ENCODE peak calls at places on chromosomes 5 and 9, in six cellular contexts. F is breast epithelium, V is lower lobe of right lung, Y is left ventricle myocardium inferior, X is PC-9, M is gastrocnemius medialis. G is an unnamed sample.

GRCh38 chr5:30765227-30765626 is 428.3 kb upstream of the CDH6 start:
- DNase-seq in F (no peak), Y (no peak), X (no peak), M (no peak), V (no peak), G (no peak)

GRCh38 chr5:61082516-61083280 is 79.6 kb downstream of the SMIM15 start:
- DNase-seq in M (no peak), X (no peak), V (no peak), F (no peak), Y (no peak), G (no peak)

GRCh38 chr9:87799503-87799902 is 73.6 kb downstream of the CTSL start:
- DNase-seq in M (no peak), F (no peak), V (no peak), Y (no peak), X (peak), G (no peak)

GRCh38 chr5:164614707-164615106 is 1109.3 kb downstream of the MAT2B start:
- DNase-seq in X (no peak), Y (no peak), M (no peak), F (no peak), V (no peak), G (no peak)

GRCh38 chr9:118473527-118473926 is 769.3 kb downstream of the TLR4 start:
- DNase-seq in X (no peak), V (no peak), F (no peak), Y (no peak), M (no peak), G (no peak)

GRCh38 chr9:14321517-14322125 is 7.7 kb upstream of the NFIB start:
- DNase-seq in Y (no peak), V (no peak), X (no peak), F (no peak), M (no peak), G (no peak)

GRCh38 chr9:126809068-126809467 is 4.2 kb downstream of the ZBTB43 start:
- DNase-seq in V (no peak), M (peak), F (no peak), Y (no peak), X (peak), G (no peak)

GRCh38 chr5:174571662-174572397 is 152.6 kb upstream of the MSX2 start:
- DNase-seq in F (peak), Y (peak), M (peak), X (peak), V (no peak), G (peak)

GRCh38 chr9:91178281-91179236 is 183.2 kb downstream of the AUH start:
- DNase-seq in M (no peak), F (no peak), Y (no peak), V (no peak), X (no peak), G (no peak)

GRCh38 chr5:54610197-54610898 is 92.8 kb downstream of the SNX18 start:
- DNase-seq in F (no peak), V (no peak), Y (no peak), M (no peak), X (no peak), G (no peak)

GRCh38 chr5:143247134-143247815 is 156.2 kb downstream of the NR3C1 start:
- DNase-seq in X (peak), F (no peak), Y (no peak), V (no peak), M (no peak), G (no peak)

GRCh38 chr5:178432421-178433272 is 157.5 kb downstream of the COL23A1 start:
- DNase-seq in X (no peak), M (no peak), F (no peak), Y (no peak), V (no peak), G (no peak)

GRCh38 chr9:114034663-114035062 is 43.4 kb downstream of the AMBP start:
- DNase-seq in F (peak), M (no peak), Y (no peak), X (no peak), V (no peak), G (no peak)

GRCh38 chr9:92954078-92954861 is 6.9 kb downstream of the FGD3 start:
- DNase-seq in V (no peak), Y (peak), M (no peak), F (peak), X (peak), G (no peak)

GRCh38 chr5:17216176-17216973 is 1.1 kb upstream of the BASP1 start:
- DNase-seq in X (peak), M (no peak), V (peak), Y (peak), F (peak), G (peak)

GRCh38 chr5:159864885-159865622 is 51.2 kb upstream of the ADRA1B start:
- DNase-seq in V (no peak), X (no peak), M (no peak), F (no peak), Y (no peak), G (no peak)

GRCh38 chr5:54959673-54960418 is 25.5 kb downstream of the ESM1 start:
- DNase-seq in V (no peak), M (no peak), X (no peak), F (no peak), Y (no peak), G (no peak)

GRCh38 chr5:31343946-31344345 is 150.5 kb downstream of the CDH6 start:
- DNase-seq in V (no peak), M (no peak), X (no peak), Y (no peak), F (no peak), G (no peak)

GRCh38 chr9:77981907-77982306 is 49.7 kb downstream of the GNAQ start:
- DNase-seq in F (no peak), Y (no peak), M (no peak), X (no peak), V (no peak), G (no peak)

GRCh38 chr5:16568875-16569580 is 47.8 kb downstream of the RETREG1 start:
- DNase-seq in X (no peak), M (no peak), F (peak), Y (no peak), V (no peak), G (peak)

GRCh38 chr9:132054024-132054423 is 25.6 kb downstream of the MED27 start:
- DNase-seq in V (no peak), M (no peak), F (no peak), Y (no peak), X (no peak), G (no peak)

GRCh38 chr9:119968837-119969707 is 599.8 kb upstream of the BRINP1 start:
- DNase-seq in M (peak), Y (peak), F (peak), V (peak), X (no peak), G (peak)

GRCh38 chr9:120841930-120842684 is 615 bp downstream of the PSMD5 start:
- DNase-seq in M (no peak), Y (no peak), F (no peak), X (no peak), V (no peak), G (no peak)

GRCh38 chr9:99189186-99189585 is 32.6 kb downstream of the ALG2 start:
- DNase-seq in Y (no peak), M (no peak), F (no peak), X (no peak), V (no peak), G (no peak)

GRCh38 chr9:99184427-99185327 is 37.1 kb downstream of the ALG2 start:
- DNase-seq in M (peak), V (peak), F (peak), Y (peak), X (peak), G (no peak)

GRCh38 chr9:99185904-99186303 is 35.8 kb downstream of the ALG2 start:
- DNase-seq in F (no peak), V (no peak), M (no peak), X (no peak), Y (no peak), G (no peak)

GRCh38 chr9:99185328-99185632 is 36.5 kb downstream of the ALG2 start:
- DNase-seq in V (no peak), F (no peak), Y (no peak), X (no peak), M (no peak), G (no peak)

GRCh38 chr9:99187311-99187710 is 34.4 kb downstream of the ALG2 start:
- DNase-seq in X (no peak), M (no peak), Y (no peak), F (no peak), V (no peak), G (no peak)
- H3K4me3 ChIP-seq in X (no peak), M (no peak), Y (no peak), F (no peak), V (no peak), G (no peak)

GRCh38 chr9:134456740-134457315 is 130.6 kb downstream of the RXRA start:
- DNase-seq in X (no peak), V (no peak), M (no peak), Y (no peak), F (no peak), G (no peak)

GRCh38 chr9:134459164-134459563 is 132.9 kb downstream of the RXRA start:
- DNase-seq in V (peak), F (no peak), Y (no peak), X (no peak), M (no peak), G (no peak)

GRCh38 chr9:134459573-134459972 is 133.3 kb downstream of the RXRA start:
- DNase-seq in Y (no peak), X (no peak), F (no peak), M (no peak), V (no peak), G (no peak)

GRCh38 chr9:134457321-134457923 is 131.2 kb downstream of the RXRA start:
- DNase-seq in V (no peak), Y (no peak), M (no peak), X (no peak), F (no peak), G (no peak)

DNA sequence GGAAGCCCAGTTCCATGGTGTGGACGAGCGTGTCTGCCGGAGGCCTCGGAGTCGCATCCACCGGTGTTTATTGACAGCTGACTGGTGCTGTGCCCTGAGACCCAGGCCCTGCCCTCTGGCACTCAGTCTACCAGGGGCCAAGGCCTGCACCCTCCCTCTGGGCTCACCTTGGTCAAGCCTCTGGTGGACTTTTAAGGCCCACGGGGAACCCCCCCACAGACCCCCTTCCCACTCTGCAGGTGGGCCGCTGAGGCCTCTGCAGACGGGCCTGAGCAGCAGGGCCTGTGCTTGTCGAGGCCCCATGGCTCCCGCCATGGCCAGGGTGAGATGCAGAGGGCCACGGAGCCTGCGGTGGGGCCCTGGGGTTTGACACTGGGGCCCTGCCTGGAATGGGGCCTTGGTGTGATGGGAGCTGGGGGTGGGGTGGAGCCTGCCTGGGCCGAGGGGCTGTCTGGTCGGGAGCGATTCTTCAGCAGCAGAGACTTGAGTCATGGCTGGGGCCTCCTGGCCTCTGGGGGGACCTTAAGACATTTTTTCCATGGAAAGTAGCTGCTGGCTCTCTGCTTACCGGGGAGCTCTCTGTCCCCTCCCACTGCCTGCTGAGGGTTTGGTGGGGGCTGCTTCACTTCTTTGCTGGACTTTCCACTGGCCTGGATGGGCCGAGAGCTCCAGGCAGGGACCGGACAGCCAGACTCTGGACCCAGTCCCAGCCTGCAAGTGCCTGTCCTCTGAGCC is 132.0 kb downstream of the RXRA start:
- DNase-seq in X (no peak), F (no peak), M (no peak), Y (no peak), V (no peak), G (no peak)
- H3K27ac ChIP-seq in X (no peak), F (no peak), M (no peak), Y (peak), V (peak), G (no peak)

GRCh38 chr5:114363837-114364236 is 2.0 kb downstream of the KCNN2 start:
- DNase-seq in V (no peak), X (no peak), Y (no peak), M (no peak), F (no peak), G (no peak)
- H3K4me3 ChIP-seq in V (peak), X (no peak), Y (peak), M (peak), F (peak), G (no peak)

GRCh38 chr5:146588331-146588730 is 72.3 kb upstream of the GPR151 start:
- DNase-seq in M (no peak), V (no peak), F (no peak), Y (no peak), X (no peak), G (no peak)
- H3K27ac ChIP-seq in M (no peak), V (no peak), F (no peak), Y (no peak), X (no peak), G (no peak)

DNA sequence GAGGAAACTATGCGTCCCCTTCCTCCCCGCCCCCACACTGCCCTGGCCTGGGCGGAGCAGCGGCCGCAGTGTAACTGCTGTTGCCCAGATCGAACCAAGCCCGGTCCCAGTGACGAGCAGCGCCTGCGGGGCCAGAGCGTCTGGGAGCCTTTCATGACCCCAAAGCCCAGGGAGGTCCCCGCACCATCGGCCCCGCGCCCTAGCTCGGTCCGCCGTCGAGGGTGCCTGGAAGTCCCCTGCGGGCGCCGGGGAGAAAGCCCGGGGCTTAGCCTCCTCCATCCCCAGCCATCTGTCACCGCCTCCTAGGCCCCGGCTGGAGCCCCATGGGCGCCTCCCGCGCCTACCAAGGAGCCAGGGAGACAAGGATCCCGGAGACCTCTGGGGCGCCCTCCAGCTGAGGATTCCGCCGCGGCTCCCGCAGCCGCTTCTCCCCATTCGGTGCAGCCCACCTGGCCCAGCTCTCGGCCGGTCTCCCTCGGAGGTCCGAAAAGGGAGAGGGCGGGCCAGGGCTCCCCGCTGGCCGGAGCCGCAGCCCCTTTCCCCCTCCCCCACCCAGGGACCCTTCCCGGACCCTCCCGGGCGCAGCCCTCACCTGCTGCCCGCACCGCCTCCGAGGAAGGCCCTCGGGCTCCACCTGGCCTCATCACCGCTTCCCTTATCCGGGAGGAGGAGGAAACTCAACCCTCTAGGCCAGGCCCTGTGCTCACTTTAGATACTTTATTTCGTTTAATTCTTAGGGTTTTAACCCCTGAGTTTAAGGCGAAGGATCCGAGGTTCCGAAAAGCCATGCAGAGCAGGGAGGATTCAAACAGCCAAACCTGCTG is 45.6 kb downstream of the APTX start:
- DNase-seq in M (no peak), X (no peak), Y (no peak), V (no peak), F (no peak), G (no peak)
- H3K4me3 ChIP-seq in M (no peak), X (no peak), Y (peak), V (peak), F (peak), G (no peak)

GRCh38 chr5:112735702-112736101 is 2.0 kb upstream of the APC start:
- DNase-seq in M (no peak), Y (no peak), X (peak), V (no peak), F (no peak), G (no peak)

GRCh38 chr5:112734597-112734996 is 3.1 kb upstream of the APC start:
- DNase-seq in V (no peak), Y (no peak), F (no peak), M (no peak), X (no peak), G (no peak)

GRCh38 chr5:112738180-112738560 is 485 bp downstream of the APC start:
- DNase-seq in X (no peak), Y (no peak), F (no peak), V (no peak), M (no peak), G (no peak)

GRCh38 chr5:112737088-112737471 is 605 bp upstream of the APC start:
- DNase-seq in X (no peak), Y (no peak), F (no peak), M (no peak), V (no peak), G (no peak)

DNA sequence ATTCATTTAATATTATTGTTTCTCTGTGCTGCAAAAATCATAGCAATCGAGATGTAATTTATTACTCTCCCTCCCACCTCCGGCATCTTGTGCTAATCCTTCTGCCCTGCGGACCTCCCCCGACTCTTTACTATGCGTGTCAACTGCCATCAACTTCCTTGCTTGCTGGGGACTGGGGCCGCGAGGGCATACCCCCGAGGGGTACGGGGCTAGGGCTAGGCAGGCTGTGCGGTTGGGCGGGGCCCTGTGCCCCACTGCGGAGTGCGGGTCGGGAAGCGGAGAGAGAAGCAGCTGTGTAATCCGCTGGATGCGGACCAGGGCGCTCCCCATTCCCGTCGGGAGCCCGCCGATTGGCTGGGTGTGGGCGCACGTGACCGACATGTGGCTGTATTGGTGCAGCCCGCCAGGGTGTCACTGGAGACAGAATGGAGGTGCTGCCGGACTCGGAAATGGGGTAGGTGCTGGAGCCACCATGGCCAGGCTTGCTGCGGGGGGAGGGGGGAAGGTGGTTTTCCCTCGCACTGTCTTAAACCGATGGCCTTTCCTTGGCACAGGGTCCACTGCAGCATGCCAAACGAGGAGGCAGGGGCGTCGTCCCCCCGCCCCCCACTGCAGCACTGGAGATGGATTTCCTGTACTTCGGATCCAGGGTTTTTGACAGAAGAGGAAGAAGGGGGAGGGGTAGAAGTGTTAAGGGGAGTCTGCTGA is at the start of gene APC:
- DNase-seq in M (peak), X (peak), V (peak), F (peak), Y (peak), G (peak)
- H3K27ac ChIP-seq in M (peak), X (no peak), V (peak), F (peak), Y (peak), G (peak)

GRCh38 chr9:124040935-124041816 is 29.6 kb downstream of the LHX2 start:
- DNase-seq in M (no peak), V (peak), Y (peak), X (no peak), F (no peak), G (no peak)
- H3K4me3 ChIP-seq in M (peak), V (peak), Y (peak), X (no peak), F (peak), G (peak)

GRCh38 chr9:20592673-20593072 is 29.6 kb downstream of the MLLT3 start:
- DNase-seq in X (no peak), V (no peak), M (no peak), Y (no peak), F (no peak), G (no peak)
- H3K27ac ChIP-seq in X (no peak), V (no peak), M (no peak), Y (no peak), F (no peak), G (peak)